ENCODE peak calls at places on chromosomes 12 and 14, in seven cellular contexts. N is Peyer's patch, L is gastrocnemius medialis, O is suprapubic skin, J is endothelial cell of umbilical vein, V is A549, W is IMR-90. D is an unnamed sample.

GRCh38 chr12:40970320-40970907 is 217.7 kb upstream of the PDZRN4 start:
- DNase-seq in N (no peak), L (no peak), O (no peak), J (peak), V (peak), W (no peak), D (no peak)

GRCh38 chr14:23379331-23380196 is 2.7 kb downstream of the CMTM5 start:
- DNase-seq in N (peak), L (no peak), O (no peak), J (peak), V (peak), W (peak), D (peak)

GRCh38 chr14:105099778-105100177 is 34.5 kb upstream of the GPR132 start:
- DNase-seq in N (no peak), L (no peak), O (no peak), J (no peak), V (no peak), W (no peak), D (no peak)

GRCh38 chr12:45644521-45644920 is 85.0 kb upstream of the ARID2 start:
- DNase-seq in N (no peak), L (no peak), O (no peak), J (peak), V (no peak), W (peak), D (no peak)

GRCh38 chr14:101226603-101227425 is 323.3 kb upstream of the RTL1 start:
- DNase-seq in N (no peak), L (no peak), O (peak), J (no peak), V (no peak), W (no peak), D (no peak)

GRCh38 chr14:50342211-50343080 is 30.3 kb downstream of the DMAC2L start:
- DNase-seq in N (no peak), L (peak), O (no peak), J (peak), V (peak), W (peak), D (peak)

GRCh38 chr14:91123201-91123600 is 9.3 kb downstream of the DGLUCY start:
- DNase-seq in N (no peak), L (no peak), O (no peak), J (no peak), V (no peak), W (no peak), D (no peak)

GRCh38 chr14:97771340-97772045 is 974.3 kb downstream of the VRK1 start:
- DNase-seq in N (no peak), L (no peak), O (no peak), J (no peak), V (no peak), W (no peak), D (no peak)

GRCh38 chr14:90970167-90970600 is 90.3 kb downstream of the RPS6KA5 start:
- DNase-seq in N (no peak), L (no peak), O (no peak), J (peak), V (peak), W (peak), D (no peak)

GRCh38 chr12:53569174-53569557 is 57.0 kb downstream of the ATF7 start:
- DNase-seq in N (no peak), L (no peak), O (no peak), J (no peak), V (no peak), W (peak), D (no peak)

GRCh38 chr12:16198884-16199283 is 78.6 kb downstream of the SLC15A5 start:
- DNase-seq in N (no peak), L (no peak), O (no peak), J (no peak), V (no peak), W (no peak), D (no peak)
- TF ChIP-seq CTCF in N (no peak), L (no peak), O (no peak), J (no peak), V (no peak), W (no peak), D (no peak)

GRCh38 chr12:68842784-68843567 is 35.0 kb downstream of the MDM2 start:
- DNase-seq in N (no peak), L (no peak), O (no peak), J (no peak), V (no peak), W (no peak), D (no peak)

GRCh38 chr12:68844788-68845695 is 37.1 kb downstream of the MDM2 start:
- DNase-seq in N (no peak), L (no peak), O (no peak), J (no peak), V (no peak), W (no peak), D (no peak)

GRCh38 chr12:68850390-68850789 is 42.4 kb downstream of the MDM2 start:
- DNase-seq in N (no peak), L (no peak), O (no peak), J (no peak), V (no peak), W (no peak), D (no peak)

GRCh38 chr12:68844318-68844745 is 36.4 kb downstream of the MDM2 start:
- DNase-seq in N (no peak), L (no peak), O (no peak), J (no peak), V (no peak), W (no peak), D (no peak)

DNA sequence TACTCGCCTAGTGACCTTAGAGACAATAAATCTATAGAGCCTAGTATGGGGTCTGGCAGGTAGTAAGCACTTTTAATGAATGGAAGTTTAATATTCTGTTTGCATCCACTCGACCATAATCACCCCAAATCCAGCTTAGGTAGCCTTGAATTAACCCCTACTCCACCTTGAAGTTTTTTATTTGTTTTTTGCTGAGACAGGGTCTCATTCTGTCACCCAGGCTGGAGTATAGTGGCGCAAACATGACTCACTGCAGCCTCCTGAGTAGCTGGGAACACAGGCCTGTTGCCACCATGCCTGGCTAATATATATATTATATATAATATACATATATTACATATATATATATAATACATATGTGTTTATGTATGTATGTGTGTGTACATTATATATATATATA is 38.8 kb downstream of the MDM2 start:
- DNase-seq in N (no peak), L (no peak), O (no peak), J (no peak), V (no peak), W (no peak), D (no peak)
- TF ChIP-seq POLR2A in N (no peak), L (no peak), O (no peak), J (no peak), V (no peak), W (no peak), D (no peak)

GRCh38 chr12:112191201-112191600 is 65.8 kb downstream of the TRAFD1 start:
- DNase-seq in N (no peak), L (no peak), O (no peak), J (no peak), V (no peak), W (no peak), D (no peak)
- H3K4me3 ChIP-seq in N (no peak), L (no peak), O (no peak), J (no peak), V (no peak), W (no peak), D (no peak)

DNA sequence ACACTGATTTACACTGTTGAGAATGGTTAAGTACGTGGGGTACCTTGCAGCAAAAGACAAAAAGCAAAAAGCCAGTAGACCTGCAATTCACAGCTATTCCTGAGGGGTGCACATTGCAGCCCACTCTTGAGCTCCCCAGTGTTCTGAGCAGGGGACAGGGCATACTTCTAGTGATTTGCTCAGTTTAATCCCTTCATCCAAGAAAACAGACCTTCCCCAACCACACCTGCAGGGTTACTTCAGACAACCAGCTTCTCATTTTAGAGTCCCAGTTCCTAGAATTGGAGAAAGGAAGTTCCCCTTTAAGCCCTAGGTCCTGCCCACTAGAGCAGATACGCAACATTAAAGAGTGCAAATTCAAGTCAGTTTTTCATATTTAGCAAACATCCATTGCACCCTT is 3.6 kb upstream of the WSB2 start:
- DNase-seq in N (no peak), L (no peak), O (no peak), J (peak), V (no peak), W (no peak), D (no peak)
- TF ChIP-seq CTCF in N (no peak), L (no peak), O (no peak), J (peak), V (no peak), W (no peak), D (no peak)

D was measured in lower leg skin.